ENCODE peak calls at places on chromosome 16, in five cellular contexts. P is stomach, S is prostate gland, H is ovary, L is heart left ventricle. G is an unnamed sample. For H3K27me3, the result is how much of the 10 kb centered on the place peaks cover.

GRCh38 chr16:68985855-68986254 is 119.6 kb upstream of the HAS3 start:
- DNase-seq in P (no peak), H (no peak), L (no peak), S (no peak), G (no peak)

GRCh38 chr16:84832488-84833141 is 12.8 kb downstream of the CRISPLD2 start:
- DNase-seq in P (peak), S (peak), H (peak), L (peak), G (peak)

GRCh38 chr16:65305588-65305987 is 183.7 kb upstream of the CDH11 start:
- DNase-seq in S (no peak), H (no peak), P (no peak), L (no peak), G (no peak)

GRCh38 chr16:27759301-27759871 is 209.4 kb downstream of the KATNIP start:
- DNase-seq in L (no peak), S (no peak), H (no peak), P (no peak), G (no peak)

GRCh38 chr16:49458656-49459445 is 85.2 kb downstream of the C16orf78 start:
- DNase-seq in H (no peak), S (no peak), L (no peak), P (peak), G (no peak)

GRCh38 chr16:56609463-56609921 is 1.1 kb downstream of the MT2A start:
- DNase-seq in H (no peak), S (peak), L (no peak), P (peak), G (peak)

GRCh38 chr16:89048087-89048729 is 45.4 kb upstream of the ACSF3 start:
- DNase-seq in S (no peak), H (no peak), P (no peak), L (peak), G (no peak)

GRCh38 chr16:58491-59439 is 5.1 kb downstream of the SNRNP25 start:
- DNase-seq in L (no peak), P (no peak), H (no peak), S (no peak), G (no peak)

GRCh38 chr16:8241408-8241807 is 348.9 kb downstream of the TMEM114 start:
- DNase-seq in H (no peak), S (no peak), P (no peak), L (no peak), G (no peak)

GRCh38 chr16:72844225-72844920 is 203.6 kb downstream of the ZFHX3 start:
- DNase-seq in L (no peak), P (no peak), H (no peak), S (no peak), G (no peak)

GRCh38 chr16:4696905-4697866 is 3.8 kb downstream of the NUDT16L1 start:
- DNase-seq in P (no peak), H (peak), S (no peak), L (no peak), G (no peak)

GRCh38 chr16:27695161-27695560 is 145.2 kb downstream of the KATNIP start:
- DNase-seq in L (no peak), H (no peak), P (no peak), S (no peak), G (peak)

GRCh38 chr16:10878644-10879498 is 1.9 kb downstream of the CIITA start:
- DNase-seq in H (no peak), S (no peak), P (peak), L (peak), G (no peak)

GRCh38 chr16:69563605-69564580 is 1.9 kb upstream of the NFAT5 start:
- DNase-seq in L (no peak), H (no peak), S (no peak), P (no peak), G (no peak)

GRCh38 chr16:62149646-62150045 is 113.4 kb upstream of the CDH8 start:
- DNase-seq in S (no peak), L (no peak), H (no peak), P (no peak), G (no peak)

GRCh38 chr16:64434526-64435069 is 687.3 kb downstream of the CDH11 start:
- DNase-seq in P (no peak), S (no peak), H (no peak), L (no peak), G (no peak)

GRCh38 chr16:11316331-11317015 is 28.8 kb upstream of the RMI2 start:
- DNase-seq in L (no peak), H (no peak), S (no peak), P (no peak), G (no peak)

GRCh38 chr16:21599994-21600773 is 807 bp downstream of the METTL9 start:
- DNase-seq in L (no peak), S (peak), H (no peak), P (no peak), G (no peak)

GRCh38 chr16:86048882-86049585 is 150.1 kb downstream of the IRF8 start:
- DNase-seq in L (no peak), P (no peak), S (no peak), H (no peak), G (no peak)

GRCh38 chr16:10098991-10099390 is 83.2 kb downstream of the GRIN2A start:
- DNase-seq in P (no peak), H (no peak), L (no peak), S (no peak), G (no peak)

GRCh38 chr16:68920349-68920748 is 77.0 kb downstream of the TANGO6 start:
- DNase-seq in S (no peak), H (no peak), L (no peak), P (no peak), G (no peak)

GRCh38 chr16:12145918-12146317 is 169.4 kb downstream of the SNX29 start:
- DNase-seq in H (no peak), P (no peak), L (no peak), S (no peak), G (no peak)

GRCh38 chr16:4411684-4412083 is 4.7 kb downstream of the CORO7 start:
- DNase-seq in S (no peak), H (peak), L (peak), P (no peak), G (no peak)

GRCh38 chr16:89072216-89073130 is 21.2 kb upstream of the ACSF3 start:
- DNase-seq in H (no peak), S (no peak), L (no peak), P (no peak), G (no peak)

GRCh38 chr16:88662222-88662842 is 559 bp downstream of the MVD start:
- DNase-seq in P (no peak), L (no peak), S (no peak), H (no peak), G (no peak)

GRCh38 chr16:85259115-85259830 is 147.0 kb upstream of the CIBAR2 start:
- DNase-seq in H (no peak), L (no peak), P (no peak), S (no peak), G (no peak)

GRCh38 chr16:56241596-56241995 is 50.3 kb downstream of the GNAO1 start:
- DNase-seq in H (no peak), P (no peak), S (no peak), L (no peak), G (no peak)

GRCh38 chr16:81706327-81707295 is 72.5 kb upstream of the PLCG2 start:
- DNase-seq in S (no peak), P (no peak), H (no peak), L (peak), G (no peak)

GRCh38 chr16:62715701-62716100 is 679.5 kb upstream of the CDH8 start:
- DNase-seq in L (no peak), S (no peak), P (no peak), H (no peak), G (no peak)

GRCh38 chr16:65754799-65755691 is 611.4 kb upstream of the CDH5 start:
- DNase-seq in H (peak), L (no peak), S (no peak), P (no peak), G (no peak)

GRCh38 chr16:65195998-65196397 is 74.1 kb upstream of the CDH11 start:
- DNase-seq in S (no peak), P (no peak), L (no peak), H (no peak), G (no peak)

GRCh38 chr16:68363847-68364600 is 53.2 kb downstream of the PRMT7 start:
- DNase-seq in L (no peak), H (no peak), S (no peak), P (no peak), G (no peak)

GRCh38 chr16:71461686-71462648 is at the start of gene ZNF23:
- DNase-seq in L (peak), H (peak), P (peak), S (peak), G (peak)

DNA sequence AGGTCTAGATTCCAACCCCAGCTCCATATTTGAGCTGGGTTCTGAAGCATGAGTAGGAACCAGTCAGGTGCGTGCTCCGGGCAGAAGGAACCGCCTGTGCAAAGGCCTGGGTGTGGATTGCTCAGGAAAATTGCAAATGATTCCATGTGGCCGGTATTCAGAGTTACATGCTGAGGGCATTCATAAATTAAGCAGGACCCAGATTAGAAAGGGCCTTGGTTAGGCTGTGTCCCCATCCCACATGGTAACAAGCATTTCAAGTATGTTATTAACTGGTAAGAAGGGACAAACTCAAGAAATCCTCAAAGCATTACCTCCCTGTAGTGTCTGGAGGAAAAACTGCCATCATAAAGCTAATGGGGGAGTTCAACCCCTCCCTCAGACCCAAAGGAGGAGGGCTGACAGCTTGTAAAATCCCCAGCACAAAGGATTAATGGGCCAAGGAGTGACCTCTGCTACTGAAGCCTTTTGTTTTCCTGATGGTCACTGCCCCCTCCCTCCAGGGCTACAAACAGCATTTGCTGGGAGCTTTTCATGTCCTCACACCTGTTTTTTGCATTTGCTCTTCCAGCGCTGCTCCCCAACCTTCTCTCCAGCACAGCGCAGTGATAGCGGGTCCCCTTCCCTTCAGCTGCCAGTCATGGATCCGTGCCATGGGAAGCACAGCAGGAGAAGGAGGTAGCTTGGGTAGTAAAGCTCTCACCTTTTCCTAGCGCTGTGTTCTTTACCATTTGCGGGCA is 218.0 kb downstream of the C16orf95 start:
- DNase-seq in P (no peak), H (no peak), L (no peak), S (no peak), G (no peak)
- H3K27me3 ChIP-seq in P (under half), H (under half), L (under half), S (under half), G (under half)

DNA sequence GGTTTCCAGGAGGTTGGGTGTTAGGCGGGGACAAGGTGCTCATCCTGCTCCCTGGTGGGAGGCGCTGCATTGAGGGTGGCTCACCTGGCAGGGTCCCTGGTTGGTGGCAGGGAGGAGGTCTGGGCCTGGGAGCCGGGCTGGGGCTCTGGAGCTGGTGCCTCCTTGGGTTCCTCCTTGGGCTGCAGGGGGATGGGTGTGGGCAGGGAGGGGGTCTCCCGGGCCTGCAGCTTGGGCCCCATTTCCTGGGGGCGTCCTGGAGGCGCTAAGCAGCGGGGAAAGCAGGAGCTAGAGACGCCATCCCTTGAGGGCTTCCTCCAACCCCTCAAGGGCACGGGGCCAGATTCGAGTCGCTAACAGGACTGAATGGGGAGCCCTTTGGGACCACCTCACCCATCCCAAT is 11.1 kb downstream of the CNGB1 start:
- DNase-seq in P (no peak), L (no peak), H (no peak), S (no peak), G (no peak)
- H3K27ac ChIP-seq in P (no peak), L (no peak), H (no peak), S (no peak), G (no peak)

DNA sequence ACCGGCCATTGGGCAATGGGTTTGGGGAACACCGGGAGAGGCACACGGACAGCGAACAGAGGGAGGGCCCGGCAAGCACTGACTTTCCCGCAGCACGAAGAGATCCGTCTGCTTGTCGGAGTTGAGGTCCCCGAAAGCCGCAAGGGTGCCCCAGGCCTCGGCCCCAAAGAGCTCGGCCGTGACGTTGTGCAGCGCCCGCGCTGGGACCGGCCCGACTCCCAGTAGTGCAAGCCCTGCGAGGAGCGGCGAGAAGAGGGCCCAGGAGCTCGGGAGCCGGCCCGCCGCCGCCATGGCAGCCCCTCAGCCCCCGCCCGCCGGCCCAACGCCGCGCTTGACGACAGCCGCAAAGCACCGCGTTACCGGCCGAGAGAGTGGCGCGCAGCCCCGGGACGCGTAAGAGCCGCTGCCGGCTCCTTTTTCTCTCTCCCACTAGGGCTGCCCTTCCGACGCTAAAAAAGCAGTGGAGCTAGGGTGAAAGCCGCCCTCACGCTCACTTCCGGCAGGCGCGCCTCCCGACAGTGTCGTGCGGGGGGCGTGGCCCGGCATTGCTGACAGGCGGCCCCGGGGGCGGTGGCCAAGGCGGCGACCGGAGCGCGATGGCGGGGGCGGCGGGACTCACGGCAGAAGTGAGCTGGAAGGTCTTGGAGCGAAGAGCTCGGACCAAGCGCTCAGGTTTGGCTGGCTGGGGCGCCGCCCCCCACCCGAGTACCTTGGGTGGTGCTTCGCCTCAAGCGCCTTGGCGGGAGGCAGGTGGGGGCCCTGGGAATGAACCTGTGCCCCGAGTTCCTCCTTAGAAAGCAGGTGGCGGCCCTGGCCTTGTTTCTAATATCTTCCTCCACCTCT is at the start of the genes ITFG1 and PHKB:
- DNase-seq in H (peak), P (peak), L (peak), S (peak), G (peak)
- TF ChIP-seq POLR2A in H (peak), P (no peak), L (no peak), S (peak), G (no peak)

DNA sequence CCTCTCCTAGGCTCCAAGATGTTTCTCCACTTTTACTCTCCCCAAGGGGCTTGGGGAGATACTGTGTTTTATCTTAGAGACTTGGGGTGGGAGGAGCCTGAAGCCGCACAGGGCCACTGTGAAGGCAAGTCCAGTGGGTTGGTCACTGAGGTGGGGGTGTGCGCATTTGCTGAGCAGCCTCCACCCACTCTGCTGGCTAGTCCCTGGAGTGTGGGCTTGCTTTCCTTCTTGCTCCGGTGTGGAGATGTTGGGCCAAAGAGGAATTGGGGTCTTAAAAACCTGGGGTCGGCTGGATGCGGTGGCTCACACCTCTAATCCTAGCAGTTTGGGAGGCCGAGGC is 4.0 kb upstream of the CLDN9 start:
- DNase-seq in S (no peak), L (no peak), P (no peak), H (no peak), G (no peak)
- H3K27me3 ChIP-seq in S (under half), L (under half), P (half or more), H (under half), G (under half)

GRCh38 chr16:25106567-25107465 is 4.7 kb upstream of the LCMT1 start:
- DNase-seq in S (peak), L (peak), H (peak), P (peak), G (peak)
- H3K27ac ChIP-seq in S (peak), L (peak), H (peak), P (peak), G (peak)

GRCh38 chr16:67176662-67177061 is 6.3 kb downstream of the NOL3 start:
- DNase-seq in L (no peak), P (no peak), H (peak), S (no peak), G (no peak)
- TF ChIP-seq POLR2A in L (no peak), P (no peak), H (no peak), S (no peak), G (no peak)